ENCODE peak calls at places on chromosomes 3 and 15, in ten cellular contexts. Q, T, V, Y, A, U, B, C, G and S are unnamed samples.

GRCh38 chr3:158509891-158510290 is 61.1 kb upstream of the MLF1 start:
- DNase-seq in Y (no peak), T (no peak), B (no peak), A (no peak), Q (no peak), U (no peak), G (no peak), C (no peak), V (no peak), S (no peak)

GRCh38 chr15:95162069-95162468 is 930.7 kb downstream of the MCTP2 start:
- DNase-seq in A (no peak), U (no peak), Y (no peak), C (no peak), Q (no peak), V (peak), T (no peak), G (peak), B (no peak), S (no peak)

GRCh38 chr15:70669966-70670658 is 93.2 kb downstream of the UACA start:
- DNase-seq in C (no peak), B (peak), T (no peak), Q (no peak), Y (no peak), V (no peak), U (no peak), A (no peak), G (no peak), S (no peak)

GRCh38 chr3:131303848-131304247 is 77.7 kb upstream of the NUDT16 start:
- DNase-seq in T (no peak), V (peak), C (no peak), G (no peak), Y (no peak), Q (no peak), A (no peak), U (no peak), B (no peak), S (no peak)

GRCh38 chr3:56800373-56801150 is 1.2 kb downstream of the ARHGEF3 start:
- DNase-seq in T (peak), C (peak), V (peak), G (no peak), U (no peak), Y (no peak), A (peak), B (no peak), Q (peak), S (no peak)

GRCh38 chr3:184050217-184050847 is 2.5 kb upstream of the HTR3C start:
- DNase-seq in U (peak), Y (no peak), V (no peak), G (no peak), T (no peak), C (no peak), B (no peak), Q (no peak), A (no peak), S (no peak)

GRCh38 chr15:26667222-26667988 is 105.5 kb downstream of the GABRB3 start:
- DNase-seq in B (no peak), G (no peak), U (no peak), V (no peak), Q (no peak), C (no peak), T (no peak), A (no peak), Y (no peak), S (no peak)

GRCh38 chr15:69039516-69040225 is 25.2 kb downstream of the NOX5 start:
- DNase-seq in T (no peak), Q (no peak), A (no peak), U (no peak), B (no peak), V (no peak), G (no peak), C (no peak), Y (no peak), S (no peak)

GRCh38 chr3:105791134-105791533 is 77.7 kb downstream of the CBLB start:
- DNase-seq in Y (no peak), V (peak), B (no peak), A (no peak), C (no peak), T (no peak), G (peak), U (no peak), Q (no peak), S (no peak)

GRCh38 chr3:8838239-8838638 is 68.8 kb upstream of the OXTR start:
- DNase-seq in C (no peak), A (no peak), V (no peak), U (no peak), Y (no peak), G (no peak), B (no peak), Q (no peak), T (no peak), S (no peak)

GRCh38 chr3:151016421-151016820 is 43.9 kb upstream of the CLRN1 start:
- DNase-seq in Y (no peak), G (no peak), T (no peak), U (no peak), Q (no peak), V (peak), A (no peak), B (no peak), C (no peak), S (no peak)

GRCh38 chr3:68931406-68932149 is 769 bp downstream of the TAFA4 start:
- DNase-seq in B (no peak), A (no peak), Q (no peak), U (no peak), T (no peak), C (no peak), G (no peak), V (peak), Y (no peak), S (no peak)

GRCh38 chr15:88657326-88658069 is 18.7 kb downstream of the ISG20 start:
- DNase-seq in U (peak), C (peak), T (no peak), A (no peak), G (peak), Q (peak), V (peak), Y (peak), B (no peak), S (no peak)